ENCODE peak calls at places on chromosomes 11 and 22, in nine cellular contexts. J is pancreas, Z is kidney, B is adrenal gland, W is H1, N is Peyer's patch, K is stomach, D is neural progenitor cell, P is fibroblast of lung. C is an unnamed sample.

GRCh38 chr11:116613201-116613910 is 159.4 kb downstream of the BUD13 start:
- DNase-seq in J (no peak), Z (no peak), B (no peak), W (no peak), N (no peak), K (peak), D (no peak), P (no peak), C (no peak)

GRCh38 chr22:31144223-31144622 is 3.9 kb upstream of the PLA2G3 start:
- DNase-seq in J (no peak), Z (no peak), B (no peak), W (no peak), N (no peak), K (no peak), D (no peak), P (peak), C (peak)

GRCh38 chr11:111081021-111081511 is 164.5 kb upstream of the POU2AF2 start:
- DNase-seq in J (no peak), Z (no peak), B (no peak), W (no peak), N (no peak), K (no peak), D (no peak), P (no peak), C (no peak)

GRCh38 chr11:2314136-2314524 is 12.3 kb downstream of the TSPAN32 start:
- DNase-seq in J (peak), Z (peak), B (no peak), W (no peak), N (no peak), K (no peak), D (no peak), P (no peak), C (no peak)

GRCh38 chr22:45240810-45241631 is at the start of gene KIAA0930:
- DNase-seq in J (peak), Z (peak), B (peak), W (peak), N (peak), K (peak), D (peak), P (peak), C (peak)

GRCh38 chr11:78208257-78209165 is 19.8 kb downstream of the USP35 start:
- DNase-seq in J (no peak), Z (no peak), B (no peak), W (no peak), N (no peak), K (no peak), D (no peak), P (no peak), C (peak)

GRCh38 chr22:28799834-28800307 is 498 bp downstream of the XBP1 start:
- DNase-seq in J (peak), Z (peak), B (peak), W (no peak), N (peak), K (peak), D (peak), P (peak), C (peak)

GRCh38 chr11:134266841-134267251 is 9.3 kb upstream of the GLB1L3 start:
- DNase-seq in J (no peak), Z (no peak), B (no peak), W (no peak), N (no peak), K (no peak), D (no peak), P (peak), C (peak)

GRCh38 chr11:32094931-32095330 is 4.1 kb downstream of the RCN1 start:
- DNase-seq in J (no peak), Z (no peak), B (no peak), W (no peak), N (no peak), K (no peak), D (no peak), P (peak), C (peak)

GRCh38 chr22:49565516-49565855 is 262.2 kb downstream of the BRD1 start:
- DNase-seq in J (no peak), Z (peak), B (no peak), W (no peak), N (no peak), K (no peak), D (no peak), P (no peak), C (no peak)

GRCh38 chr11:122101625-122102291 is 14.3 kb downstream of the BLID start:
- DNase-seq in J (peak), Z (peak), B (peak), W (peak), N (no peak), K (no peak), D (peak), P (peak), C (peak)

GRCh38 chr11:130571519-130571918 is 123.1 kb downstream of the ADAMTS15 start:
- DNase-seq in J (no peak), Z (no peak), B (no peak), W (no peak), N (no peak), K (no peak), D (no peak), P (no peak), C (no peak)

GRCh38 chr22:25143161-25144076 is 56.2 kb upstream of the CRYBB3 start:
- DNase-seq in J (no peak), Z (no peak), B (no peak), W (no peak), N (no peak), K (no peak), D (no peak), P (no peak), C (peak)

GRCh38 chr22:31161386-31161785 is 1.4 kb downstream of the RNF185 start:
- DNase-seq in J (no peak), Z (no peak), B (no peak), W (no peak), N (no peak), K (no peak), D (no peak), P (no peak), C (no peak)

GRCh38 chr22:37552560-37553163 is 7.6 kb upstream of the CDC42EP1 start:
- DNase-seq in J (no peak), Z (peak), B (peak), W (peak), N (no peak), K (no peak), D (peak), P (peak), C (peak)

GRCh38 chr11:104433751-104434150 is 269.8 kb upstream of the PDGFD start:
- DNase-seq in J (no peak), Z (no peak), B (no peak), W (no peak), N (no peak), K (no peak), D (no peak), P (peak), C (peak)

GRCh38 chr11:102457865-102458264 is 5.3 kb upstream of the TMEM123 start:
- DNase-seq in J (no peak), Z (no peak), B (no peak), W (no peak), N (no peak), K (no peak), D (no peak), P (no peak), C (no peak)

GRCh38 chr22:42908082-42908746 is 51.1 kb upstream of the ARFGAP3 start:
- DNase-seq in J (no peak), Z (no peak), B (no peak), W (no peak), N (no peak), K (no peak), D (peak), P (no peak), C (no peak)

GRCh38 chr11:66414120-66414934 is 6.5 kb upstream of the NPAS4 start:
- DNase-seq in J (no peak), Z (no peak), B (no peak), W (no peak), N (no peak), K (no peak), D (peak), P (no peak), C (no peak)

GRCh38 chr11:8017894-8018741 is 31.0 kb downstream of the EIF3F start:
- DNase-seq in J (peak), Z (no peak), B (peak), W (peak), N (no peak), K (no peak), D (peak), P (no peak), C (no peak)

DNA sequence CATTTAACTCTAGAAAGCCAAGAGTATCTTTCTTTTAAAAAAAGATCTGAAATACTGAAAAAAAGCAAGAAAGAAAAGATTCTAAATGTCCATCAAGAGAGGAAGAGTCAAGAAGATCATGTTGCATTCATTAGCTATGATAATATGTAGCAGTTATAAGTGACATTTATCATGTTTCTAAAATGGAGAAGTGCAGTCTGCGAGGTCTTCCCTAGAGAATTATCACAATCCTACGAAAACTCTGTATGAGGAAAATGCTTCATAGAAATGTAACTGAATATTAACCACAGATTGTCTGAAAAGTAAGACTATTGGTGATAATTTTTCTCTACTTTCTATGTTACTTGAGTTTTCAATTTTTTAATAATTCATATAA is 77.4 kb upstream of the USP47 start:
- DNase-seq in J (no peak), Z (no peak), B (no peak), W (no peak), N (no peak), K (no peak), D (no peak), P (no peak), C (no peak)
- H3K4me3 ChIP-seq in J (no peak), Z (no peak), B (no peak), W (no peak), N (no peak), K (no peak), D (no peak), P (no peak), C (no peak)

GRCh38 chr11:90947930-90948329 is 725.1 kb upstream of the CHORDC1 start:
- DNase-seq in J (no peak), Z (no peak), B (no peak), W (no peak), N (no peak), K (no peak), D (no peak), P (no peak), C (no peak)
- TF ChIP-seq CTCF in J (no peak), Z (no peak), B (no peak), W (no peak), N (no peak), K (no peak), D (peak), P (no peak), C (no peak)

GRCh38 chr11:64870893-64871849 is 7.2 kb downstream of the EHD1 start:
- DNase-seq in J (no peak), Z (no peak), B (no peak), W (no peak), N (no peak), K (no peak), D (no peak), P (no peak), C (no peak)

GRCh38 chr11:64867748-64868462 is 10.5 kb downstream of the EHD1 start:
- DNase-seq in J (no peak), Z (no peak), B (no peak), W (no peak), N (no peak), K (no peak), D (no peak), P (peak), C (no peak)

GRCh38 chr11:64869571-64870175 is 8.7 kb downstream of the EHD1 start:
- DNase-seq in J (no peak), Z (no peak), B (no peak), W (no peak), N (no peak), K (no peak), D (peak), P (no peak), C (no peak)

GRCh38 chr11:64868904-64869570 is 9.4 kb downstream of the EHD1 start:
- DNase-seq in J (no peak), Z (no peak), B (no peak), W (no peak), N (no peak), K (no peak), D (no peak), P (peak), C (peak)

DNA sequence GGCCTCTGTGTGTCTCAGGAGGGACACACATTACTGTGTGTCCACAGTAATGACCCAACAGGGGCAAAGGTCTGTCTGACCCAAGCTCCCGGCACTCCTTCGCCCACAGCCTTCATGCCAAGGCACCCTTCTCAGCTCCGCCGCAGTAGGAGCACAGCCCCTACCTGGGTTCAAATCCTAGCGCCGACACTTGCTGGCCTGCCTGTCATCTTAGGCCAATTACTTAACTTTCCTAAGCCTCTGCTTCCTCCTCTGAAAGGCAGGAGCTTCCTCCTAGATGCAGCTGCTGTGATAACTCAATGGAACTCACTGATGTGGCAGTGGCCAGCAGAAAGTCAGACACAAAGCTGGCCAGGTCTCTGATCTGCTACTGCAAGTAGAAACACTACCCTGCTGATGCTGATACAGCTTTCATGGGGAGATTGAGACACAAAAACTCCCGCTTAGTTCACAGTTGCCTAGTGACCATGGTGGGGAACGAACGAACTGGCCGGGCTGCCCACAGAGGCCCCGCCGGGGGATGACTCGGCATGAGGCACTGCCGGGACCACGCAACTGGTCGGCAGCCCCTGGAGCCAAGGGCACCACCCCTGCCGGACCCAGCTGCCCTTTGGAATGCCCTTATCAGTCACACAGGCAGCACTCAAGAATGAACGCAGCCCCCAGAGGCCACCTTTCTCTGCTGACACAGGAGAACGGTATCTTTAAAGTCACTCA is 8.1 kb downstream of the EHD1 start:
- DNase-seq in J (no peak), Z (no peak), B (peak), W (no peak), N (no peak), K (no peak), D (peak), P (peak), C (peak)
- H3K4me3 ChIP-seq in J (no peak), Z (no peak), B (no peak), W (no peak), N (no peak), K (peak), D (no peak), P (peak), C (no peak)

GRCh38 chr11:44192015-44192380 is 96.5 kb downstream of the EXT2 start:
- DNase-seq in J (no peak), Z (no peak), B (no peak), W (no peak), N (no peak), K (no peak), D (no peak), P (no peak), C (no peak)

GRCh38 chr11:44192701-44193100 is 97.2 kb downstream of the EXT2 start:
- DNase-seq in J (no peak), Z (no peak), B (no peak), W (no peak), N (no peak), K (no peak), D (no peak), P (no peak), C (peak)

GRCh38 chr11:44189986-44190882 is 94.8 kb downstream of the EXT2 start:
- DNase-seq in J (no peak), Z (no peak), B (no peak), W (no peak), N (no peak), K (no peak), D (no peak), P (no peak), C (no peak)

GRCh38 chr11:44190883-44191230 is 95.4 kb downstream of the EXT2 start:
- DNase-seq in J (no peak), Z (no peak), B (no peak), W (no peak), N (no peak), K (no peak), D (peak), P (no peak), C (no peak)

DNA sequence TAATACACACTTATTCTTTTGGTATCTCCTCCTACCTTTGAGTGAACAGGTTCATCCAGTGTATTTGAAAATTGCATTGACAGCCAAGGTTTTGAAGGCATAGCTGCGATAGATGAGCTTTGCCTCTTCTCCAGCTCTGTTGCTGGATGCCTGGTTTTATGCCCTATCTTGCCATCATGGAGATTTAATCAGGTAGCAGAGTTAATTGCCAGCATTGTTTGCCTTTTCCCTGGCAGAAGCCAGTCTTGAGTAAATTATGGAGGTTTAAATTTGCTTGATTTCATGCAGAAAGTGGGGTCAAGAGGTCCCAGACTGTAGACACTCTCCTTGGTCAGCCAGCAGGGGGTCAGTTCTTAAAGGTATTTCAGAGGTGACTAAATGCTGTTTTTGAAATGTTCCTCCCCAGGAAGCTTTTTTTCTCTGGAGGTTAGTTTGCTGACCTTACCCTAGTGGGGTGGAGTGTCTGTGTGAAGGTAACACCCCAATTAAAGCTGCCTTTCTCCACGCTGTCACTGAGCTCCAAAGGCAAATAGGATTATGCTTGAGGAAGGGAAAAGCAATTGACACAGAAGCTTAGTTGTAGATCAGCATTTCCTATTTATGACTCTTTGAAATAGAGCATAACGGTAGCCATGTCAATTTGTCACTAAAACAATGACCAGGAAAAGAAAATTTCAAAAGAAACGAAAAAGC is 96.0 kb downstream of the EXT2 start:
- DNase-seq in J (no peak), Z (no peak), B (no peak), W (no peak), N (no peak), K (no peak), D (peak), P (no peak), C (no peak)
- TF ChIP-seq CTCF in J (no peak), Z (no peak), B (no peak), W (no peak), N (no peak), K (no peak), D (no peak), P (no peak), C (no peak)

GRCh38 chr11:58905141-58905715 is 34.1 kb upstream of the GLYATL1 start:
- DNase-seq in J (no peak), Z (no peak), B (peak), W (peak), N (no peak), K (no peak), D (peak), P (peak), C (peak)
- H3K4me3 ChIP-seq in J (no peak), Z (peak), B (no peak), W (peak), N (no peak), K (peak), D (peak), P (peak), C (peak)

GRCh38 chr11:34065505-34066203 is 14.1 kb downstream of the CAPRIN1 start:
- DNase-seq in J (no peak), Z (no peak), B (no peak), W (no peak), N (no peak), K (no peak), D (no peak), P (peak), C (no peak)
- TF ChIP-seq CTCF in J (no peak), Z (no peak), B (no peak), W (peak), N (no peak), K (peak), D (peak), P (no peak), C (no peak)

C was measured in fibroblast of pulmonary artery.